ENCODE peak calls at places on chromosomes 6 and 20, in five cellular contexts. I, P, S, Z and D are unnamed samples.

GRCh38 chr20:18692453-18692852 is 104.6 kb downstream of the DTD1 start:
- DNase-seq in I (no peak), S (no peak), P (no peak), Z (no peak), D (no peak)

GRCh38 chr20:11235058-11235457 is 561.3 kb upstream of the JAG1 start:
- DNase-seq in Z (no peak), P (no peak), I (peak), S (no peak), D (no peak)

GRCh38 chr6:95576621-95577316 is 566 bp upstream of the MANEA start:
- DNase-seq in S (peak), P (no peak), I (peak), Z (no peak), D (no peak)

GRCh38 chr6:23174781-23175361 is 605.5 kb downstream of the HDGFL1 start:
- DNase-seq in I (peak), S (peak), Z (no peak), P (no peak), D (no peak)

GRCh38 chr6:29097803-29098202 is 1.5 kb upstream of the OR2J1 start:
- DNase-seq in S (no peak), P (no peak), I (no peak), Z (no peak), D (no peak)

GRCh38 chr20:2234788-2235187 is 61.0 kb upstream of the TGM3 start:
- DNase-seq in Z (peak), P (no peak), S (no peak), I (no peak), D (no peak)

GRCh38 chr6:154384196-154384595 is 27.6 kb upstream of the IPCEF1 start:
- DNase-seq in Z (no peak), S (no peak), I (no peak), P (no peak), D (no peak)

GRCh38 chr20:32709528-32710121 is 33.6 kb downstream of the COMMD7 start:
- DNase-seq in P (no peak), S (no peak), I (peak), Z (no peak), D (no peak)

GRCh38 chr6:77457720-77458349 is 5.5 kb downstream of the HTR1B start:
- DNase-seq in I (peak), P (peak), S (peak), Z (peak), D (peak)

GRCh38 chr20:56323656-56324055 is 35.1 kb upstream of the FAM210B start:
- DNase-seq in I (no peak), P (no peak), Z (no peak), S (no peak), D (no peak)

GRCh38 chr6:30202366-30202765 is 10.8 kb downstream of the TRIM26 start:
- DNase-seq in P (no peak), S (no peak), Z (no peak), I (no peak), D (no peak)

GRCh38 chr6:159174263-159174974 is 5.2 kb downstream of the FNDC1 start:
- DNase-seq in Z (peak), I (peak), S (peak), P (peak), D (peak)

GRCh38 chr6:149114167-149114566 is 203.3 kb upstream of the TAB2 start:
- DNase-seq in I (no peak), Z (no peak), S (no peak), P (no peak), D (no peak)

GRCh38 chr20:62576815-62577214 is 65.5 kb upstream of the SLCO4A1 start:
- DNase-seq in S (peak), I (peak), P (no peak), Z (peak), D (peak)

GRCh38 chr20:21453676-21454075 is 56.4 kb upstream of the NKX2-4 start:
- DNase-seq in S (no peak), P (no peak), I (no peak), Z (no peak), D (no peak)